ENCODE peak calls at places on chromosomes 5 and 9, in nine cellular contexts. One of them, this sample, is unnamed.

GRCh38 chr5:33367396-33367795 is 73.4 kb upstream of the TARS1 start:
- DNase-seq in effector memory CD8-positive, alpha-beta T cell: no peak
- DNase-seq in nephron progenitor cell: no peak
- DNase-seq in HT-29: no peak
- DNase-seq in NCI-H1092 treated with DMSO at 0.1 percent for 48 hours: no peak
- DNase-seq in D341Med: no peak
- DNase-seq in tibial nerve: no peak
- DNase-seq in IMR-90: no peak
- DNase-seq in hypothalamus: no peak
- DNase-seq in this sample: no peak

GRCh38 chr9:109799792-109800191 is 19.8 kb downstream of the PALM2AKAP2 start:
- DNase-seq in effector memory CD8-positive, alpha-beta T cell: no peak
- DNase-seq in nephron progenitor cell: no peak
- DNase-seq in HT-29: no peak
- DNase-seq in NCI-H1092 treated with DMSO at 0.1 percent for 48 hours: no peak
- DNase-seq in D341Med: no peak
- DNase-seq in tibial nerve: no peak
- DNase-seq in IMR-90: peak; percentile 86
- DNase-seq in hypothalamus: no peak
- DNase-seq in this sample: no peak

GRCh38 chr5:110854200-110854599 is 115.4 kb downstream of the SLC25A46 start:
- DNase-seq in effector memory CD8-positive, alpha-beta T cell: no peak
- DNase-seq in nephron progenitor cell: no peak
- DNase-seq in HT-29: no peak
- DNase-seq in NCI-H1092 treated with DMSO at 0.1 percent for 48 hours: no peak
- DNase-seq in D341Med: no peak
- DNase-seq in tibial nerve: no peak
- DNase-seq in IMR-90: peak; percentile 43
- DNase-seq in hypothalamus: no peak
- DNase-seq in this sample: no peak

GRCh38 chr5:74054139-74054538 is 428.1 kb downstream of the ARHGEF28 start:
- DNase-seq in effector memory CD8-positive, alpha-beta T cell: no peak
- DNase-seq in nephron progenitor cell: no peak
- DNase-seq in HT-29: no peak
- DNase-seq in NCI-H1092 treated with DMSO at 0.1 percent for 48 hours: peak; percentile 16
- DNase-seq in D341Med: peak; percentile 46
- DNase-seq in tibial nerve: no peak
- DNase-seq in IMR-90: no peak
- DNase-seq in hypothalamus: no peak
- DNase-seq in this sample: no peak

GRCh38 chr9:126389958-126390357 is 63.3 kb downstream of the MVB12B start:
- DNase-seq in effector memory CD8-positive, alpha-beta T cell: no peak
- DNase-seq in nephron progenitor cell: no peak
- DNase-seq in HT-29: no peak
- DNase-seq in NCI-H1092 treated with DMSO at 0.1 percent for 48 hours: no peak
- DNase-seq in D341Med: no peak
- DNase-seq in tibial nerve: no peak
- DNase-seq in IMR-90: no peak
- DNase-seq in hypothalamus: no peak
- DNase-seq in this sample: no peak

GRCh38 chr9:107929439-107929838 is 439.9 kb upstream of the KLF4 start:
- DNase-seq in effector memory CD8-positive, alpha-beta T cell: no peak
- DNase-seq in nephron progenitor cell: no peak
- DNase-seq in HT-29: peak; percentile 40
- DNase-seq in NCI-H1092 treated with DMSO at 0.1 percent for 48 hours: peak; percentile 26
- DNase-seq in D341Med: no peak
- DNase-seq in tibial nerve: peak; percentile 49
- DNase-seq in IMR-90: peak; percentile 65
- DNase-seq in hypothalamus: no peak
- DNase-seq in this sample: no peak

GRCh38 chr9:93093449-93094293 is 2.3 kb upstream of the CARD19 start:
- DNase-seq in effector memory CD8-positive, alpha-beta T cell: no peak
- DNase-seq in nephron progenitor cell: no peak
- DNase-seq in HT-29: no peak
- DNase-seq in NCI-H1092 treated with DMSO at 0.1 percent for 48 hours: no peak
- DNase-seq in D341Med: no peak
- DNase-seq in tibial nerve: no peak
- DNase-seq in IMR-90: no peak
- DNase-seq in hypothalamus: no peak
- DNase-seq in this sample: no peak

GRCh38 chr9:135604437-135605237 is 34.7 kb downstream of the GLT6D1 start:
- DNase-seq in effector memory CD8-positive, alpha-beta T cell: no peak
- DNase-seq in nephron progenitor cell: no peak
- DNase-seq in HT-29: no peak
- DNase-seq in NCI-H1092 treated with DMSO at 0.1 percent for 48 hours: no peak
- DNase-seq in D341Med: peak; percentile 32
- DNase-seq in tibial nerve: no peak
- DNase-seq in IMR-90: no peak
- DNase-seq in hypothalamus: no peak
- DNase-seq in this sample: no peak

GRCh38 chr9:82271099-82271498 is 282.5 kb downstream of the SPATA31D1 start:
- DNase-seq in effector memory CD8-positive, alpha-beta T cell: no peak
- DNase-seq in nephron progenitor cell: no peak
- DNase-seq in HT-29: no peak
- DNase-seq in NCI-H1092 treated with DMSO at 0.1 percent for 48 hours: no peak
- DNase-seq in D341Med: no peak
- DNase-seq in tibial nerve: no peak
- DNase-seq in IMR-90: peak; percentile 95
- DNase-seq in hypothalamus: no peak
- DNase-seq in this sample: no peak

GRCh38 chr9:71681708-71682268 is 86.5 kb downstream of the CEMIP2 start:
- DNase-seq in effector memory CD8-positive, alpha-beta T cell: no peak
- DNase-seq in nephron progenitor cell: peak; percentile 4
- DNase-seq in HT-29: peak; percentile 47
- DNase-seq in NCI-H1092 treated with DMSO at 0.1 percent for 48 hours: no peak
- DNase-seq in D341Med: no peak
- DNase-seq in tibial nerve: no peak
- DNase-seq in IMR-90: peak; percentile 76
- DNase-seq in hypothalamus: no peak
- DNase-seq in this sample: peak; percentile 49

This sample was measured in G401.